ENCODE peak calls at places on chromosomes 4 and X, in six cellular contexts. One of them, this sample, is unnamed.

GRCh38 chr4:81577392-81577791 is 105.7 kb upstream of the RASGEF1B start:
- DNase-seq in type B pancreatic cell: no peak
- DNase-seq in adrenal gland: no peak
- DNase-seq in keratinocyte: no peak
- DNase-seq in nephron progenitor cell: no peak
- DNase-seq in progenitor cell of endocrine pancreas: no peak
- DNase-seq in this sample: no peak

GRCh38 chrX:130413415-130413814 is 11.6 kb downstream of the RBMX2 start:
- DNase-seq in nephron progenitor cell: no peak
- DNase-seq in adrenal gland: no peak
- DNase-seq in keratinocyte: no peak
- DNase-seq in progenitor cell of endocrine pancreas: no peak
- DNase-seq in type B pancreatic cell: no peak
- DNase-seq in this sample: no peak

GRCh38 chr4:15691346-15692140 is 9.9 kb downstream of the FAM200B start:
- DNase-seq in keratinocyte: no peak
- DNase-seq in progenitor cell of endocrine pancreas: no peak
- DNase-seq in type B pancreatic cell: no peak
- DNase-seq in adrenal gland: no peak
- DNase-seq in nephron progenitor cell: no peak
- DNase-seq in this sample: no peak

GRCh38 chr4:6423575-6423974 is 48.8 kb downstream of the PPP2R2C start:
- DNase-seq in adrenal gland: no peak
- DNase-seq in nephron progenitor cell: no peak
- DNase-seq in keratinocyte: no peak
- DNase-seq in progenitor cell of endocrine pancreas: no peak
- DNase-seq in type B pancreatic cell: no peak
- DNase-seq in this sample: no peak

GRCh38 chr4:55184600-55185523 is 59.5 kb upstream of the KDR start:
- DNase-seq in type B pancreatic cell: no peak
- DNase-seq in nephron progenitor cell: no peak
- DNase-seq in adrenal gland: peak; percentile 19
- DNase-seq in progenitor cell of endocrine pancreas: no peak
- DNase-seq in keratinocyte: peak; percentile 52
- DNase-seq in this sample: no peak

GRCh38 chr4:187541666-187542065 is 453.9 kb upstream of the ZFP42 start:
- DNase-seq in keratinocyte: no peak
- DNase-seq in nephron progenitor cell: no peak
- DNase-seq in adrenal gland: no peak
- DNase-seq in type B pancreatic cell: no peak
- DNase-seq in progenitor cell of endocrine pancreas: no peak
- DNase-seq in this sample: no peak

GRCh38 chr4:125316391-125316780 is 1.6 kb downstream of the FAT4 start:
- DNase-seq in type B pancreatic cell: peak; percentile 68
- DNase-seq in nephron progenitor cell: peak; percentile 32
- DNase-seq in keratinocyte: no peak
- DNase-seq in progenitor cell of endocrine pancreas: peak; percentile 9
- DNase-seq in adrenal gland: peak; percentile 1
- DNase-seq in this sample: no peak

GRCh38 chr4:113539408-113539807 is 222.1 kb downstream of the CAMK2D start:
- DNase-seq in nephron progenitor cell: no peak
- DNase-seq in adrenal gland: no peak
- DNase-seq in keratinocyte: peak; percentile 33
- DNase-seq in type B pancreatic cell: no peak
- DNase-seq in progenitor cell of endocrine pancreas: no peak
- DNase-seq in this sample: no peak

GRCh38 chr4:6892190-6892908 is 17.3 kb upstream of the TBC1D14 start:
- DNase-seq in adrenal gland: peak; percentile 79
- DNase-seq in progenitor cell of endocrine pancreas: no peak
- DNase-seq in nephron progenitor cell: peak; percentile 58
- DNase-seq in type B pancreatic cell: no peak
- DNase-seq in keratinocyte: no peak
- DNase-seq in this sample: no peak

GRCh38 chr4:95124906-95125504 is 367.2 kb downstream of the BMPR1B start:
- DNase-seq in adrenal gland: peak; percentile 35
- DNase-seq in type B pancreatic cell: no peak
- DNase-seq in progenitor cell of endocrine pancreas: no peak
- DNase-seq in nephron progenitor cell: peak; percentile 30
- DNase-seq in keratinocyte: peak; percentile 9
- DNase-seq in this sample: no peak

GRCh38 chr4:154024097-154024496 is 235.2 kb upstream of the SFRP2 start:
- DNase-seq in progenitor cell of endocrine pancreas: no peak
- DNase-seq in keratinocyte: no peak
- DNase-seq in type B pancreatic cell: no peak
- DNase-seq in nephron progenitor cell: no peak
- DNase-seq in adrenal gland: no peak
- DNase-seq in this sample: no peak
- TF ChIP-seq CTCF in progenitor cell of endocrine pancreas: peak; percentile 27
- TF ChIP-seq CTCF in keratinocyte: no peak
- TF ChIP-seq CTCF in type B pancreatic cell: no peak
- TF ChIP-seq CTCF in nephron progenitor cell: no peak
- TF ChIP-seq CTCF in adrenal gland: no peak
- TF ChIP-seq CTCF in this sample: no peak

GRCh38 chr4:166165829-166166420 is 292.9 kb downstream of the TLL1 start:
- DNase-seq in nephron progenitor cell: peak; percentile 41
- DNase-seq in keratinocyte: no peak
- DNase-seq in progenitor cell of endocrine pancreas: peak; percentile 9
- DNase-seq in adrenal gland: peak; percentile 19
- DNase-seq in type B pancreatic cell: no peak
- DNase-seq in this sample: no peak
- TF ChIP-seq CTCF in nephron progenitor cell: peak; percentile 76
- TF ChIP-seq CTCF in keratinocyte: peak; percentile 73
- TF ChIP-seq CTCF in progenitor cell of endocrine pancreas: peak; percentile 82
- TF ChIP-seq CTCF in adrenal gland: peak; percentile 64
- TF ChIP-seq CTCF in type B pancreatic cell: peak; percentile 88
- TF ChIP-seq CTCF in this sample: peak; percentile 79

DNA sequence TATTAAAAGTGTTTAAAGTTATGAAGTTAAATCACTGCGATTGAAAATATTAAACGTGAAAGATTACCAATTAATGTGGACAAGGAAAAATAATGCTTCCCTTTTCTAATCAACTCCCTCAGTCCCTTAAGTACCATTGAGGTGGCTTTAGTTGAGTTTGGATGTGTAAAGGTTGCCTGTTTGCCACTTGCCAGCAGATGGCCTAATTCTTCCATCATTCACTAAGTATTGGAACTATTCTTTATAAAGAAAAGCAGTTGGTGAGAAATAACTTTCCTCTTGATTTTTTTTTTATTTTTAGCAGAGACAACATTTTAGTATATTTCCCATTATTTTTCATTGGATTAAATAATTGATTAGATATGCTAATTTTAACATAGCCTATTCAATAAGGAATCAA is 295.9 kb upstream of the TACR3 start:
- DNase-seq in progenitor cell of endocrine pancreas: no peak
- DNase-seq in type B pancreatic cell: no peak
- DNase-seq in keratinocyte: no peak
- DNase-seq in adrenal gland: no peak
- DNase-seq in nephron progenitor cell: no peak
- DNase-seq in this sample: no peak
- TF ChIP-seq CTCF in progenitor cell of endocrine pancreas: peak; percentile 64
- TF ChIP-seq CTCF in type B pancreatic cell: peak; percentile 75
- TF ChIP-seq CTCF in keratinocyte: no peak
- TF ChIP-seq CTCF in adrenal gland: no peak
- TF ChIP-seq CTCF in nephron progenitor cell: peak; percentile 51
- TF ChIP-seq CTCF in this sample: peak; percentile 15

GRCh38 chrX:149909324-149910177 is 19.8 kb upstream of the HSFX4 start:
- DNase-seq in progenitor cell of endocrine pancreas: no peak
- DNase-seq in nephron progenitor cell: no peak
- DNase-seq in adrenal gland: no peak
- DNase-seq in type B pancreatic cell: no peak
- DNase-seq in keratinocyte: peak; percentile 9
- DNase-seq in this sample: no peak
- TF ChIP-seq CTCF in progenitor cell of endocrine pancreas: no peak
- TF ChIP-seq CTCF in nephron progenitor cell: no peak
- TF ChIP-seq CTCF in adrenal gland: no peak
- TF ChIP-seq CTCF in type B pancreatic cell: no peak
- TF ChIP-seq CTCF in keratinocyte: no peak
- TF ChIP-seq CTCF in this sample: no peak

DNA sequence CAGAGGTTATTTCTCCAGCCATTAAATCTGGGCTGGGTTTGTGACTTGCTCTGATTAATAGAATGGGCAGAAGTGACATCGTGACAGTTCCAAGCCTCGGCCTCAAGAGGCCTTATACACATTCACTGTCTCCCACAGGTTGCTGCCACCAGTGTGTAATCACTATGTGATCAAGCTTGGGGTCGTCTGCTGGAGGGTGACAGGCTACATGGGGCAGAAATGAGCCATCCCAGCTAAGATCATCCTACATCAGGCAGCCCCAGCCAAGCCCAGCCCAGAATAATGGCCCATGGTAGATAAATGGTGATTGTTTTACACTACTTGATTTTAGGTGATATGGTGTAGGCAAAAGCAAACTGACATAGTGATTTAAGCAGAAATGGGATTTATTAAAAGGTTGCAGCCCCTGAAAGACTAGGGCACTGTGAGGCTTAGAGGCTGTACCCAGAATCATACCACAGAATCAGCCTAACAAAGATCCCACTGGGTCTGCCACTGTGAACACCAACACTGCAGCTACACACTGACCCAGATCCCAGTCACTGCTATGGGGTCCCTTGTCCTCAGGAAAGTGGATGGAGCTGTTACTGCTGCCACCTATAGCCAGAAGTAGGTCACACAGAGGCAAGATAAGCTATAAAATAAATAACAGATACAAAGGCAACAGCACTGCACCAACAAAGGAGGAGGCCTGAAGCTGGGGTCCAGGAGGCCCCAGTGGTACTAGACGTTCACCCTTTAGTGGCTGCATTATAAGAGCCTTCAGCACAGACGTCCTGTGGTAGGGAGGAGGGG is 159.6 kb upstream of the RBPJ start:
- DNase-seq in progenitor cell of endocrine pancreas: no peak
- DNase-seq in adrenal gland: no peak
- DNase-seq in type B pancreatic cell: no peak
- DNase-seq in keratinocyte: no peak
- DNase-seq in nephron progenitor cell: no peak
- DNase-seq in this sample: no peak
- TF ChIP-seq CTCF in progenitor cell of endocrine pancreas: peak; percentile 50
- TF ChIP-seq CTCF in adrenal gland: no peak
- TF ChIP-seq CTCF in type B pancreatic cell: peak; percentile 41
- TF ChIP-seq CTCF in keratinocyte: no peak
- TF ChIP-seq CTCF in nephron progenitor cell: no peak
- TF ChIP-seq CTCF in this sample: no peak

DNA sequence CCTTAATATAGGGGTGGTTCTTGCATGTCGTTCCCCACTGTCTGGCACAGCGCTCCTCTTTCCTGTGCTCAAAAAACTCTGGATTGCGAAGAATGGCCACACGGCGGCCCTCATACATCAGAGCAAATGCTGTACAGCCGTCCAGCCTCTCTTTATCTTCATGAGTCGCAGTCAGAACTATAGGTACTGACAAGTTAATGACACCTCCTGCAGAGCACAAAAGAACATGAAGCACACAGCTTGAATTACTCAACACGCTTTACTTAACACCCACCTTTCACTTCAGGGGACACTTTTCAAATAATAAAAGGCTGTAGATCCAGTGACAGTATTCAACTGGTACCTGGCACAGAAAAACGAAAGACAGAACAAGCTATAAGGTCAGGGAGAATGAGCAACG is 65.3 kb downstream of the PAPSS1 start:
- DNase-seq in progenitor cell of endocrine pancreas: no peak
- DNase-seq in type B pancreatic cell: no peak
- DNase-seq in keratinocyte: no peak
- DNase-seq in nephron progenitor cell: peak; percentile 2
- DNase-seq in adrenal gland: no peak
- DNase-seq in this sample: no peak
- TF ChIP-seq CTCF in progenitor cell of endocrine pancreas: peak; percentile 23
- TF ChIP-seq CTCF in type B pancreatic cell: peak; percentile 64
- TF ChIP-seq CTCF in keratinocyte: no peak
- TF ChIP-seq CTCF in nephron progenitor cell: no peak
- TF ChIP-seq CTCF in adrenal gland: no peak
- TF ChIP-seq CTCF in this sample: no peak

GRCh38 chrX:24561121-24561520 is 86.0 kb downstream of the PCYT1B start:
- DNase-seq in adrenal gland: no peak
- DNase-seq in nephron progenitor cell: no peak
- DNase-seq in progenitor cell of endocrine pancreas: no peak
- DNase-seq in type B pancreatic cell: no peak
- DNase-seq in keratinocyte: no peak
- DNase-seq in this sample: no peak

GRCh38 chrX:24566233-24566632 is 80.9 kb downstream of the PCYT1B start:
- DNase-seq in keratinocyte: no peak
- DNase-seq in nephron progenitor cell: no peak
- DNase-seq in progenitor cell of endocrine pancreas: no peak
- DNase-seq in adrenal gland: no peak
- DNase-seq in type B pancreatic cell: no peak
- DNase-seq in this sample: no peak

DNA sequence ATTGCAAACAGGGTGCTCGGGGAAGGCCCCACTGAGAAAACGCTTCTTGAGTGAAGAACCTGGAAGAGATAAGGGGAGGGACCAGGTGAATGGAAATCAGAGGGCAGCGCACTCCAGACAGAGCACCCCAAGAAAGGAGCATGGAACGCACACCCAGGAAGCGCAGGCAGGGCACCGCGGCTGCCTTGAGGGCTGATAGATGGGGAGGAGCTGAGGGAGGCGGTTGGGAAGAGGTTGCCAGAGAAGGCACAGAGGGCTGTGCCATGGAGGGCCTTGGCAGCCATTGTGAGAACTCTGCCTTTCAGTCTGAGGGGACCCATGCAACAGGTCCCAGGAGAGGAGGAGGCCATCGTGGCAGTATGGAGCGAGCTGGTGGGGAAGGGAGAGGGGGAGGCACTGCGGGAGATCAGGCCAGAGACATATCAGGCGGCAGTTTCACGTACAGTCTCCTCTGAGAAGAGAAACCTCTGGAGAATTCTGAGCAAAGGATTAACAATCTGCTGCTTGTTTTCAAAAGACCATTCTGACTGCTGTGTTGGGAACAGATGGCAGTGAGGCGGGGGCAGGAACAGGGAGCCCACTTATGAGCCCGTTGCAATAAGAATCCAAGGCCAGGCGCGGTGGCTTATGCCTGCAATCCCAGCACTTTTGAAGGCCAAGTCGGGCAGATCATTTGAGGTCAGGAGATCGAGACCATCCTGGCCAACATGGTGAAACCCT is 83.7 kb downstream of the PCYT1B start:
- DNase-seq in type B pancreatic cell: no peak
- DNase-seq in adrenal gland: no peak
- DNase-seq in progenitor cell of endocrine pancreas: no peak
- DNase-seq in nephron progenitor cell: no peak
- DNase-seq in keratinocyte: no peak
- DNase-seq in this sample: no peak
- TF ChIP-seq CTCF in type B pancreatic cell: no peak
- TF ChIP-seq CTCF in adrenal gland: no peak
- TF ChIP-seq CTCF in progenitor cell of endocrine pancreas: no peak
- TF ChIP-seq CTCF in nephron progenitor cell: no peak
- TF ChIP-seq CTCF in keratinocyte: no peak
- TF ChIP-seq CTCF in this sample: no peak

GRCh38 chrX:151713859-151714258 is 2.0 kb upstream of the FATE1 start:
- DNase-seq in progenitor cell of endocrine pancreas: no peak
- DNase-seq in adrenal gland: peak; percentile 17
- DNase-seq in nephron progenitor cell: peak; percentile 48
- DNase-seq in keratinocyte: no peak
- DNase-seq in type B pancreatic cell: no peak
- DNase-seq in this sample: no peak
- TF ChIP-seq CTCF in progenitor cell of endocrine pancreas: peak; percentile 47
- TF ChIP-seq CTCF in adrenal gland: peak; percentile 13
- TF ChIP-seq CTCF in nephron progenitor cell: peak; percentile 29
- TF ChIP-seq CTCF in keratinocyte: peak; percentile 46
- TF ChIP-seq CTCF in type B pancreatic cell: peak; percentile 58
- TF ChIP-seq CTCF in this sample: peak; percentile 42

GRCh38 chr4:38791005-38791404 is 8.2 kb upstream of the TLR10 start:
- DNase-seq in nephron progenitor cell: no peak
- DNase-seq in keratinocyte: no peak
- DNase-seq in progenitor cell of endocrine pancreas: no peak
- DNase-seq in type B pancreatic cell: no peak
- DNase-seq in adrenal gland: no peak
- DNase-seq in this sample: no peak
- TF ChIP-seq CTCF in nephron progenitor cell: no peak
- TF ChIP-seq CTCF in keratinocyte: no peak
- TF ChIP-seq CTCF in progenitor cell of endocrine pancreas: no peak
- TF ChIP-seq CTCF in type B pancreatic cell: no peak
- TF ChIP-seq CTCF in adrenal gland: no peak
- TF ChIP-seq CTCF in this sample: no peak